ENCODE peak calls at places on chromosome 1, in ten cellular contexts. One of them, this sample, is unnamed.

GRCh38 chr1:57015071-57015470 is 49.3 kb upstream of the C8B start:
- DNase-seq in endothelial cell of umbilical vein: no peak
- DNase-seq in stomach: no peak
- DNase-seq in spleen: no peak
- DNase-seq in K562: no peak
- DNase-seq in transverse colon: no peak
- DNase-seq in SK-N-SH: no peak
- DNase-seq in sigmoid colon: no peak
- DNase-seq in prostate gland: no peak
- DNase-seq in GM23338: no peak
- DNase-seq in this sample: no peak

GRCh38 chr1:43271186-43272118 is 1.7 kb downstream of the TMEM125 start:
- DNase-seq in stomach: peak; percentile 25
- DNase-seq in GM23338: peak; percentile 35
- DNase-seq in SK-N-SH: peak; percentile 8
- DNase-seq in prostate gland: no peak
- DNase-seq in transverse colon: no peak
- DNase-seq in K562: no peak
- DNase-seq in sigmoid colon: peak; percentile 30
- DNase-seq in endothelial cell of umbilical vein: no peak
- DNase-seq in spleen: peak; percentile 19
- DNase-seq in this sample: no peak

GRCh38 chr1:200866521-200866920 is 6.3 kb upstream of the GPR25 start:
- DNase-seq in sigmoid colon: no peak
- DNase-seq in spleen: no peak
- DNase-seq in GM23338: no peak
- DNase-seq in prostate gland: no peak
- DNase-seq in stomach: no peak
- DNase-seq in endothelial cell of umbilical vein: no peak
- DNase-seq in transverse colon: peak; percentile 43
- DNase-seq in K562: no peak
- DNase-seq in SK-N-SH: no peak
- DNase-seq in this sample: no peak

GRCh38 chr1:244205906-244206305 is 154.8 kb downstream of the ZBTB18 start:
- DNase-seq in prostate gland: no peak
- DNase-seq in SK-N-SH: no peak
- DNase-seq in transverse colon: no peak
- DNase-seq in GM23338: no peak
- DNase-seq in endothelial cell of umbilical vein: no peak
- DNase-seq in spleen: no peak
- DNase-seq in sigmoid colon: no peak
- DNase-seq in K562: no peak
- DNase-seq in stomach: no peak
- DNase-seq in this sample: no peak

GRCh38 chr1:97396463-97396862 is 524.4 kb downstream of the DPYD start:
- DNase-seq in endothelial cell of umbilical vein: peak; percentile 73
- DNase-seq in spleen: no peak
- DNase-seq in prostate gland: no peak
- DNase-seq in GM23338: no peak
- DNase-seq in sigmoid colon: no peak
- DNase-seq in stomach: no peak
- DNase-seq in K562: no peak
- DNase-seq in transverse colon: no peak
- DNase-seq in SK-N-SH: no peak
- DNase-seq in this sample: no peak

GRCh38 chr1:204367193-204367858 is 7.6 kb upstream of the PLEKHA6 start:
- DNase-seq in K562: no peak
- DNase-seq in spleen: no peak
- DNase-seq in transverse colon: no peak
- DNase-seq in SK-N-SH: no peak
- DNase-seq in sigmoid colon: no peak
- DNase-seq in endothelial cell of umbilical vein: no peak
- DNase-seq in GM23338: no peak
- DNase-seq in prostate gland: no peak
- DNase-seq in stomach: no peak
- DNase-seq in this sample: no peak

GRCh38 chr1:179177614-179178013 is 51.9 kb downstream of the ABL2 start:
- DNase-seq in K562: no peak
- DNase-seq in SK-N-SH: no peak
- DNase-seq in spleen: no peak
- DNase-seq in endothelial cell of umbilical vein: no peak
- DNase-seq in sigmoid colon: no peak
- DNase-seq in stomach: no peak
- DNase-seq in prostate gland: no peak
- DNase-seq in GM23338: no peak
- DNase-seq in transverse colon: no peak
- DNase-seq in this sample: no peak

GRCh38 chr1:216531308-216532239 is 108.3 kb upstream of the USH2A start:
- DNase-seq in stomach: no peak
- DNase-seq in sigmoid colon: no peak
- DNase-seq in endothelial cell of umbilical vein: no peak
- DNase-seq in spleen: no peak
- DNase-seq in transverse colon: no peak
- DNase-seq in K562: no peak
- DNase-seq in prostate gland: peak; percentile 12
- DNase-seq in GM23338: peak; percentile 16
- DNase-seq in SK-N-SH: no peak
- DNase-seq in this sample: no peak

GRCh38 chr1:1614204-1614953 is 921 bp upstream of the MIB2 start:
- DNase-seq in prostate gland: no peak
- DNase-seq in transverse colon: peak; percentile 58
- DNase-seq in spleen: peak; percentile 82
- DNase-seq in K562: peak; percentile 82
- DNase-seq in GM23338: no peak
- DNase-seq in endothelial cell of umbilical vein: no peak
- DNase-seq in stomach: peak; percentile 40
- DNase-seq in sigmoid colon: no peak
- DNase-seq in SK-N-SH: no peak
- DNase-seq in this sample: no peak

GRCh38 chr1:70331962-70332361 is 22.6 kb downstream of the ANKRD13C start:
- DNase-seq in sigmoid colon: no peak
- DNase-seq in spleen: no peak
- DNase-seq in SK-N-SH: no peak
- DNase-seq in transverse colon: no peak
- DNase-seq in stomach: no peak
- DNase-seq in K562: no peak
- DNase-seq in GM23338: no peak
- DNase-seq in prostate gland: no peak
- DNase-seq in endothelial cell of umbilical vein: no peak
- DNase-seq in this sample: no peak

GRCh38 chr1:244783138-244783537 is 52.3 kb upstream of the COX20 start:
- DNase-seq in K562: no peak
- DNase-seq in GM23338: no peak
- DNase-seq in transverse colon: no peak
- DNase-seq in prostate gland: no peak
- DNase-seq in sigmoid colon: no peak
- DNase-seq in endothelial cell of umbilical vein: no peak
- DNase-seq in stomach: no peak
- DNase-seq in spleen: no peak
- DNase-seq in SK-N-SH: no peak
- DNase-seq in this sample: no peak

GRCh38 chr1:64466033-64466432 is 3.9 kb upstream of the CACHD1 start:
- DNase-seq in transverse colon: no peak
- DNase-seq in GM23338: no peak
- DNase-seq in sigmoid colon: no peak
- DNase-seq in K562: no peak
- DNase-seq in stomach: no peak
- DNase-seq in endothelial cell of umbilical vein: no peak
- DNase-seq in spleen: no peak
- DNase-seq in SK-N-SH: no peak
- DNase-seq in prostate gland: no peak
- DNase-seq in this sample: no peak

GRCh38 chr1:91557039-91557690 is 56.5 kb downstream of the CDC7 start:
- DNase-seq in sigmoid colon: no peak
- DNase-seq in transverse colon: no peak
- DNase-seq in prostate gland: no peak
- DNase-seq in spleen: no peak
- DNase-seq in GM23338: no peak
- DNase-seq in K562: no peak
- DNase-seq in endothelial cell of umbilical vein: peak; percentile 58
- DNase-seq in SK-N-SH: no peak
- DNase-seq in stomach: no peak
- DNase-seq in this sample: no peak

GRCh38 chr1:38489844-38490270 is 369.7 kb downstream of the RRAGC start:
- DNase-seq in transverse colon: peak; percentile 15
- DNase-seq in prostate gland: no peak
- DNase-seq in sigmoid colon: no peak
- DNase-seq in stomach: no peak
- DNase-seq in endothelial cell of umbilical vein: peak; percentile 4
- DNase-seq in K562: peak; percentile 81
- DNase-seq in GM23338: peak; percentile 98
- DNase-seq in spleen: peak; percentile 82
- DNase-seq in SK-N-SH: peak; percentile 78
- DNase-seq in this sample: no peak

GRCh38 chr1:24923485-24924113 is 6.5 kb downstream of the RUNX3 start:
- DNase-seq in spleen: no peak
- DNase-seq in K562: no peak
- DNase-seq in transverse colon: no peak
- DNase-seq in endothelial cell of umbilical vein: no peak
- DNase-seq in stomach: no peak
- DNase-seq in prostate gland: no peak
- DNase-seq in sigmoid colon: no peak
- DNase-seq in SK-N-SH: no peak
- DNase-seq in GM23338: no peak
- DNase-seq in this sample: no peak
- TF ChIP-seq POLR2AphosphoS5 in spleen: peak; percentile 38
- TF ChIP-seq POLR2AphosphoS5 in K562: no peak
- TF ChIP-seq POLR2AphosphoS5 in transverse colon: no peak
- TF ChIP-seq POLR2AphosphoS5 in endothelial cell of umbilical vein: no peak
- TF ChIP-seq POLR2AphosphoS5 in stomach: no peak
- TF ChIP-seq POLR2AphosphoS5 in prostate gland: no peak
- TF ChIP-seq POLR2AphosphoS5 in sigmoid colon: no peak
- TF ChIP-seq POLR2AphosphoS5 in SK-N-SH: no peak
- TF ChIP-seq POLR2AphosphoS5 in GM23338: no peak
- TF ChIP-seq POLR2AphosphoS5 in this sample: no peak

GRCh38 chr1:155309423-155310021 is 856 bp downstream of the FDPS start:
- DNase-seq in prostate gland: peak; percentile 27
- DNase-seq in endothelial cell of umbilical vein: peak; percentile 69
- DNase-seq in transverse colon: peak; percentile 49
- DNase-seq in K562: peak; percentile 37
- DNase-seq in spleen: peak; percentile 83
- DNase-seq in sigmoid colon: no peak
- DNase-seq in stomach: peak; percentile 65
- DNase-seq in GM23338: no peak
- DNase-seq in SK-N-SH: peak; percentile 48
- DNase-seq in this sample: no peak

GRCh38 chr1:155318082-155318481 is 2.6 kb upstream of the RUSC1 start:
- DNase-seq in prostate gland: no peak
- DNase-seq in SK-N-SH: no peak
- DNase-seq in transverse colon: no peak
- DNase-seq in spleen: no peak
- DNase-seq in K562: no peak
- DNase-seq in endothelial cell of umbilical vein: no peak
- DNase-seq in sigmoid colon: peak; percentile 39
- DNase-seq in GM23338: no peak
- DNase-seq in stomach: no peak
- DNase-seq in this sample: no peak

GRCh38 chr1:155316922-155317321 is 3.8 kb upstream of the RUSC1 start:
- DNase-seq in transverse colon: no peak
- DNase-seq in GM23338: no peak
- DNase-seq in stomach: no peak
- DNase-seq in sigmoid colon: no peak
- DNase-seq in SK-N-SH: no peak
- DNase-seq in K562: no peak
- DNase-seq in spleen: no peak
- DNase-seq in prostate gland: no peak
- DNase-seq in endothelial cell of umbilical vein: no peak
- DNase-seq in this sample: no peak

GRCh38 chr1:155308493-155309422 is at the start of gene FDPS:
- DNase-seq in endothelial cell of umbilical vein: peak; percentile 99
- DNase-seq in sigmoid colon: peak; percentile 100
- DNase-seq in K562: peak; percentile 98
- DNase-seq in prostate gland: peak; percentile 99
- DNase-seq in GM23338: peak; percentile 99
- DNase-seq in SK-N-SH: peak; percentile 94
- DNase-seq in stomach: peak; percentile 99
- DNase-seq in transverse colon: peak; percentile 99
- DNase-seq in spleen: peak; percentile 99
- DNase-seq in this sample: peak; percentile 99

GRCh38 chr1:155313266-155313665 is 4.6 kb downstream of the FDPS start:
- DNase-seq in stomach: no peak
- DNase-seq in sigmoid colon: no peak
- DNase-seq in prostate gland: no peak
- DNase-seq in GM23338: no peak
- DNase-seq in K562: no peak
- DNase-seq in SK-N-SH: no peak
- DNase-seq in transverse colon: no peak
- DNase-seq in endothelial cell of umbilical vein: no peak
- DNase-seq in spleen: no peak
- DNase-seq in this sample: no peak
- H3K36me3 ChIP-seq in stomach: peaks cover 56% of the 10 kb centered on the region
- H3K36me3 ChIP-seq in sigmoid colon: no peaks in the 10 kb centered on the region
- H3K36me3 ChIP-seq in prostate gland: no peaks in the 10 kb centered on the region
- H3K36me3 ChIP-seq in GM23338: peaks cover 21% of the 10 kb centered on the region
- H3K36me3 ChIP-seq in K562: peaks cover 73% of the 10 kb centered on the region
- H3K36me3 ChIP-seq in SK-N-SH: peaks cover 7% of the 10 kb centered on the region
- H3K36me3 ChIP-seq in transverse colon: no peaks in the 10 kb centered on the region
- H3K36me3 ChIP-seq in endothelial cell of umbilical vein: peaks cover 23% of the 10 kb centered on the region
- H3K36me3 ChIP-seq in spleen: peaks cover 34% of the 10 kb centered on the region
- H3K36me3 ChIP-seq in this sample: no peaks in the 10 kb centered on the region

GRCh38 chr1:230188826-230189225 is 121.8 kb downstream of the GALNT2 start:
- DNase-seq in prostate gland: no peak
- DNase-seq in GM23338: no peak
- DNase-seq in K562: no peak
- DNase-seq in stomach: peak; percentile 14
- DNase-seq in spleen: no peak
- DNase-seq in endothelial cell of umbilical vein: no peak
- DNase-seq in sigmoid colon: no peak
- DNase-seq in transverse colon: no peak
- DNase-seq in SK-N-SH: no peak
- DNase-seq in this sample: no peak
- H3K27ac ChIP-seq in prostate gland: no peak overlapping the region
- H3K27ac ChIP-seq in GM23338: no peak overlapping the region
- H3K27ac ChIP-seq in K562: no peak overlapping the region
- H3K27ac ChIP-seq in stomach: peak overlapping the region; percentile 41
- H3K27ac ChIP-seq in spleen: no peak overlapping the region
- H3K27ac ChIP-seq in endothelial cell of umbilical vein: no peak overlapping the region
- H3K27ac ChIP-seq in sigmoid colon: no peak overlapping the region
- H3K27ac ChIP-seq in transverse colon: no peak overlapping the region
- H3K27ac ChIP-seq in SK-N-SH: no peak overlapping the region
- H3K27ac ChIP-seq in this sample: no peak overlapping the region

GRCh38 chr1:26015358-26015757 is 6.2 kb upstream of the EXTL1 start:
- DNase-seq in transverse colon: peak; percentile 44
- DNase-seq in endothelial cell of umbilical vein: no peak
- DNase-seq in stomach: no peak
- DNase-seq in GM23338: no peak
- DNase-seq in prostate gland: no peak
- DNase-seq in sigmoid colon: no peak
- DNase-seq in spleen: peak; percentile 44
- DNase-seq in SK-N-SH: no peak
- DNase-seq in K562: no peak
- DNase-seq in this sample: no peak
- TF ChIP-seq POLR2AphosphoS5 in transverse colon: no peak
- TF ChIP-seq POLR2AphosphoS5 in endothelial cell of umbilical vein: no peak
- TF ChIP-seq POLR2AphosphoS5 in stomach: no peak
- TF ChIP-seq POLR2AphosphoS5 in GM23338: no peak
- TF ChIP-seq POLR2AphosphoS5 in prostate gland: no peak
- TF ChIP-seq POLR2AphosphoS5 in sigmoid colon: no peak
- TF ChIP-seq POLR2AphosphoS5 in spleen: no peak
- TF ChIP-seq POLR2AphosphoS5 in SK-N-SH: no peak
- TF ChIP-seq POLR2AphosphoS5 in K562: no peak
- TF ChIP-seq POLR2AphosphoS5 in this sample: no peak